ENCODE peak calls at places on chromosome 11, in ten cellular contexts. M, L, J, O, Q, C, V, Y, P and H are unnamed samples.

GRCh38 chr11:35618497-35619029 is 303 bp downstream of the FJX1 start:
- DNase-seq in M (peak), L (peak), J (no peak), O (peak), Q (peak), C (no peak), V (peak), Y (peak), P (no peak), H (peak)

GRCh38 chr11:134410766-134411165 is 1.3 kb downstream of the B3GAT1 start:
- DNase-seq in M (no peak), L (no peak), J (no peak), O (no peak), Q (no peak), C (no peak), V (no peak), Y (no peak), P (peak), H (no peak)

GRCh38 chr11:12827929-12828812 is 153.9 kb downstream of the TEAD1 start:
- DNase-seq in M (no peak), L (peak), J (no peak), O (peak), Q (peak), C (peak), V (peak), Y (no peak), P (no peak), H (peak)

GRCh38 chr11:27525824-27526516 is 19.4 kb upstream of the LIN7C start:
- DNase-seq in M (no peak), L (no peak), J (no peak), O (no peak), Q (no peak), C (no peak), V (no peak), Y (no peak), P (no peak), H (peak)

GRCh38 chr11:57348052-57348451 is 9.9 kb downstream of the P2RX3 start:
- DNase-seq in M (no peak), L (no peak), J (peak), O (no peak), Q (no peak), C (no peak), V (no peak), Y (no peak), P (no peak), H (no peak)

GRCh38 chr11:5705688-5706087 is 16.1 kb downstream of the TRIM22 start:
- DNase-seq in M (no peak), L (no peak), J (no peak), O (no peak), Q (peak), C (no peak), V (no peak), Y (no peak), P (no peak), H (no peak)

GRCh38 chr11:126205359-126205758 is 6.1 kb downstream of the RPUSD4 start:
- DNase-seq in M (no peak), L (no peak), J (no peak), O (no peak), Q (no peak), C (no peak), V (no peak), Y (no peak), P (no peak), H (no peak)

GRCh38 chr11:7088921-7089320 is at the start of gene RBMXL2:
- DNase-seq in M (no peak), L (no peak), J (no peak), O (no peak), Q (peak), C (no peak), V (no peak), Y (no peak), P (no peak), H (no peak)

GRCh38 chr11:118437736-118438125 is 1.4 kb downstream of the KMT2A start:
- DNase-seq in M (peak), L (peak), J (no peak), O (peak), Q (peak), C (peak), V (peak), Y (no peak), P (no peak), H (peak)

GRCh38 chr11:18347471-18348125 is 25.2 kb downstream of the GTF2H1 start:
- DNase-seq in M (no peak), L (no peak), J (no peak), O (no peak), Q (peak), C (peak), V (no peak), Y (no peak), P (no peak), H (no peak)

GRCh38 chr11:70605846-70606245 is 207.5 kb downstream of the CTTN start:
- DNase-seq in M (no peak), L (no peak), J (peak), O (no peak), Q (no peak), C (no peak), V (no peak), Y (no peak), P (no peak), H (no peak)

GRCh38 chr11:61645179-61645868 is 34.9 kb upstream of the DAGLA start:
- DNase-seq in M (no peak), L (peak), J (no peak), O (no peak), Q (no peak), C (peak), V (no peak), Y (no peak), P (no peak), H (no peak)